ENCODE peak calls at places on chromosomes 13 and 19, in six cellular contexts. U is HCT116, C is uterus, V is breast epithelium, E is tibial nerve, A is transverse colon. R is an unnamed sample.

GRCh38 chr13:110841406-110841805 is 73.5 kb downstream of the ANKRD10 start:
- DNase-seq in E (no peak), C (no peak), U (no peak), A (no peak), V (no peak), R (no peak)

GRCh38 chr19:56727731-56728130 is 56.2 kb upstream of the ZNF835 start:
- DNase-seq in C (no peak), A (no peak), E (no peak), U (no peak), V (no peak), R (no peak)

GRCh38 chr13:95343944-95344343 is 42.7 kb upstream of the ABCC4 start:
- DNase-seq in A (no peak), E (no peak), C (no peak), V (no peak), U (no peak), R (no peak)

GRCh38 chr19:29620931-29621351 is 14.9 kb downstream of the POP4 start:
- DNase-seq in C (no peak), V (no peak), A (peak; percentile 18), U (no peak), E (no peak), R (no peak)

GRCh38 chr19:11814707-11815050 is 606 bp downstream of the ZNF440 start:
- DNase-seq in U (no peak), E (no peak), C (no peak), A (peak; percentile 24), V (no peak), R (no peak)

GRCh38 chr13:44919103-44919804 is 70.0 kb downstream of the NUFIP1 start:
- DNase-seq in E (no peak), C (no peak), V (no peak), U (no peak), A (no peak), R (no peak)

GRCh38 chr13:28458604-28459003 is 36.3 kb downstream of the FLT1 start:
- DNase-seq in A (no peak), U (no peak), C (no peak), V (no peak), E (no peak), R (no peak)

GRCh38 chr13:113861433-113862030 is 2.3 kb downstream of the GAS6 start:
- DNase-seq in C (peak; percentile 20), U (no peak), A (no peak), E (no peak), V (peak; percentile 59), R (no peak)

GRCh38 chr13:57631607-57632275 is at the start of gene PCDH17:
- DNase-seq in U (no peak), C (no peak), V (no peak), A (peak; percentile 7), E (no peak), R (no peak)

GRCh38 chr19:33299061-33299665 is 3.2 kb downstream of the CEBPA start:
- DNase-seq in V (no peak), E (no peak), A (peak; percentile 9), U (no peak), C (no peak), R (no peak)
- TF ChIP-seq POLR2A in V (no peak), E (no peak), A (no peak), U (no peak), C (no peak), R (no peak)

DNA sequence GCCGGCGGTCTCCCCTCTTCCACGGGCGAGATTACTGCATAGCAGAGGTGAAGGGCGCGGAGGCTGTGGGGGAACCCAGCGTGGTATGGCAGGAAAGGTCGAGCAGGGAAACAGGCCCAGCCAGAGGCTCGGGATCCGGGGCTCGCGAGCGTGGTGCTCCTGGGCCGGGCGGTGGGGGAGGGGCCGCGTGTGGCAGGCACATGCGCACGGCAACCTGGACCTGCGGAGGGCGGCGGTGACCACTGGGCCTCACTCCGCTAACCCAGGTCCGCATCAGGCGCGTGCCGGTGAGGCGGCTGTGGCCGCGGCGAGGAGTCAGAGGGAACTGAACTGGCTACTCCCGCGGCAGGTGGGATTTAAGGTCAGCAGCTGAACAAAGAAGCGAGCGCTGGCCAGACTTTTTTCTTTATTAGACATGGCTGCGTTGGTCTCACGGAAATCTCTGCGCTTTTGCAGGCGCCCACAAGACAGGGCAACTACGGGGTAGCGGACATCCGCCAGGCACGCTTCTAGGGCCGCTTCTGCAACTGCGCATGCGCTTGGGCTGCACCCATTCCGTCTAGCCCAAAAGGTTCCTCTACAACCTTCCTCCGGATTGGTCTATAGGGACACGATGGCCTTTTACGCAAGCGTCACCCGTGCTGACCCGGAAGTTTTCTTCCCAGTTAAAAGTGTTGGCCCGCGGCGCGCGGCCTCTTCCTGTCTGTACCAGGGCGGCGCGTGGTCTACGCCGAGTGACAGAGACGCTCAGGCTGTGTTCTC is at the start of gene RPS5:
- DNase-seq in A (peak; percentile 96), C (peak; percentile 95), E (peak; percentile 96), U (peak; percentile 98), V (peak; percentile 97), R (peak; percentile 100)
- TF ChIP-seq POLR2A in A (peak; percentile 81), C (peak; percentile 58), E (peak; percentile 75), U (peak; percentile 67), V (peak; percentile 66), R (peak; percentile 91)

DNA sequence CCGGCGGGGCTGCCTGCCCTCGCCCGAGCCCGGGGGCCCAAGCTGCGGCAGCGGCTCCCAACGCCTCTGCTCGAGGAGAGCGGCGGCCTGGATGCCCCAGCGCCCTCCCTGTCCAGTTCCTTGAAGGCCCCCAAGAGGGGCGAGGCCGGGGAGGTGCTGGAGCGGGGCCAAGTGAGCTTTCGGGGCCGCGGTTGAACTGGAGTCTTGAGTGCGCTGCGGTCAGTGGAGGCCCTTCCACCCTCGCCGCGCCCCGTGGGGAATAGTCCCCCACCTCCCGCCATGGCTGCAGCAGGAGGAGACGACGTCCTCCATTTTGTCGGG is 529 bp upstream of the ZMYM5 start:
- DNase-seq in U (no peak), C (peak; percentile 77), A (peak; percentile 76), E (no peak), V (no peak), R (peak; percentile 26)
- TF ChIP-seq POLR2A in U (no peak), C (no peak), A (no peak), E (no peak), V (no peak), R (no peak)

GRCh38 chr19:13052447-13053232 is 50.0 kb downstream of the LYL1 start:
- DNase-seq in V (no peak), E (no peak), C (no peak), U (no peak), A (no peak), R (no peak)

GRCh38 chr19:13053238-13053637 is 49.4 kb downstream of the LYL1 start:
- DNase-seq in U (no peak), E (no peak), A (no peak), C (no peak), V (no peak), R (no peak)

GRCh38 chr19:13055213-13056051 is 47.2 kb downstream of the LYL1 start:
- DNase-seq in C (peak; percentile 92), V (peak; percentile 78), U (no peak), E (peak; percentile 73), A (peak; percentile 54), R (peak; percentile 60)

GRCh38 chr19:13054605-13055212 is 47.9 kb downstream of the LYL1 start:
- DNase-seq in C (no peak), A (no peak), V (no peak), U (no peak), E (peak; percentile 69), R (no peak)

GRCh38 chr19:13053761-13054604 is 48.7 kb downstream of the LYL1 start:
- DNase-seq in E (peak; percentile 83), U (peak; percentile 80), V (peak; percentile 98), A (peak; percentile 79), C (peak; percentile 92), R (peak; percentile 89)
- TF ChIP-seq POLR2A in E (no peak), U (no peak), V (no peak), A (no peak), C (no peak), R (no peak)

GRCh38 chr19:608155-609000 is 18.7 kb downstream of the HCN2 start:
- DNase-seq in U (no peak), A (no peak), V (no peak), E (no peak), C (no peak), R (no peak)
- TF ChIP-seq POLR2A in U (no peak), A (no peak), V (no peak), E (no peak), C (no peak), R (no peak)

DNA sequence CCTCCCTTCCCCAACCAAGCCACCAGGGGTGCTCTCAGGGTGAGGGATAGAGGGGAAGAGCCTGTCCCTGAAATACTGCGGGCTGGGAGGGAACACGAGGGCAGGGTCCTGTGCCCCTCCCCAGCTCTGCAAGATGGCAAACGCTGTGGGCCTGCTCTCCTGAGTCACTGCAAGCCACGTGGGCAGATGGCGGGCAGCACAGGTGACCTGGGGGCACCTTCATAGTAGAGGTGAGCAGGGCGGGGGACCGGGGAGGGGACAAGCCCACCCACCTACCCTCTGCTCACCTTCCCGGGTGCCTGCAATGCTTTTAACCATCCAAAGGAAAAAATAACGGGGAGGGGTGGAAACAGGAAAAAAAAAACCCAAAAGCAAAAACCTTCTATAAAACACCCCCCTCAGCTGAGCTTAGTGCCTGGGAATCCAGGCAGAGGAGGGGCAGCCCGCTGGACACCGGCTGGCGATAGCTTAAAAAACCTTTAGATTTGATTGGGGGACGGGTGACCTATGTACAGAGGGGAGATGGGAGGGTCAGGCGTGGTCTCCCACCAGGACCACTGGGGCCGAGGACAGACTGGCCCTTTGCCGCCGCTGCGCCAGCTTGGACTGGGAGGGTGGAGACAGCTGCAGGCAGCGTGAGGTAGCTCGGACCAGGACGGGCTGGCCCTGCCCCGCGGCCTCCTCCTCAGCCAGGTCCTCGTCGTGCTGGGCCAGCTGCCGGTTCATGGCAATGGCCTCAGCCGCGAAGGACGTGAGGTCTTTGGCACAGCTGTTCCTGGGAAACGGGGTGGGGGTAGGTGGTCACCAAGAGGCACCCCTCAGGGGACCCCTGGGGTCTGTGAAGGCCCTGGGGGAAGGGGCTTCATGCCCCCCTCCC is 11.7 kb downstream of the MKNK2 start:
- DNase-seq in C (no peak), E (no peak), A (no peak), U (no peak), V (no peak), R (no peak)
- TF ChIP-seq POLR2A in C (no peak), E (no peak), A (no peak), U (no peak), V (no peak), R (no peak)

GRCh38 chr19:36136975-36137686 is 2.7 kb upstream of the CAPNS1 start:
- DNase-seq in A (peak; percentile 80), U (peak; percentile 77), E (no peak), V (peak; percentile 92), C (no peak), R (peak; percentile 90)
- TF ChIP-seq POLR2A in A (peak; percentile 50), U (no peak), E (no peak), V (no peak), C (no peak), R (no peak)

DNA sequence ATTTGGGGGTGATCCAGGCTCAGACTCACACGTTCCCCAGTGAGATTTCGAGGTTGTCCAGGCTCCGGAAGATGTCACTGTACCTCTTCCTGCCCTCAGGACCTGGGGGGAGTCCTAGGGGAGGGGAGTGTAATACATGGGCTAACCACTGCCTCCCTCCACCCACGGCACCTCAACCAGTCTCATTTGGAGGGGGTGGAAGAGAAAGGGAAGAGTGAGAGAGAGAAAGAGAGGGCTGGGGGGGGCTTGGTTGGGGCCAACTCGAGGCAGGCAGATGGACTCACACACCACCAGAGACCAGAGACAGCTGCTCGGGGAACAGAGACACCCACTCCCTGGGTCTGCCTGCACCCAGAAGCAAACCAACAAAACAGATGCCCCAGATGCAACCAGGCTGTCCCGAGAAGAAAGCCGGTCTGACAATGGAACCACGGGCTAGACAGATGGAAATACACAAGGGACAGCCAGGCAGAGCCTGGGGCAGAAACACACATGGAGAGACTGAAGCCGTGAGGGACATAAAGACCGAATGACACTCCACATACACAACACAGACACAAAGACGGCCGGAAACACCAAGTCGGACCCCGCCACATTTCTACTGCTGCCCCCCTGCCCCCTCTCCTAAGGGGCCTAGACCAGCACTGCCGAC is 825 bp downstream of the GMIP start:
- DNase-seq in E (no peak), V (no peak), A (peak; percentile 23), U (no peak), C (no peak), R (peak; percentile 60)
- TF ChIP-seq POLR2A in E (no peak), V (no peak), A (no peak), U (no peak), C (no peak), R (no peak)

R was measured in H54.